ENCODE peak calls at places on chromosomes 16 and 17, in ten cellular contexts. X is CD4-positive, alpha-beta T cell; U is HCT116; S is cardiac muscle cell; V is fibroblast of pulmonary artery; L is Calu3; E is ascending aorta; O is uterus; J is foreskin keratinocyte; F is PC-3. Z is an unnamed sample.

GRCh38 chr16:24848065-24848464 is 2.3 kb downstream of the SLC5A11 start:
- DNase-seq in O (no peak), J (peak; percentile 68), F (peak; percentile 68), L (peak; percentile 65), X (no peak), V (peak; percentile 75), E (no peak), U (peak; percentile 24), S (no peak), Z (peak; percentile 78)

GRCh38 chr16:75172578-75172977 is 24.3 kb downstream of the ZFP1 start:
- DNase-seq in S (no peak), X (no peak), E (no peak), J (no peak), F (no peak), O (no peak), V (no peak), L (no peak), U (no peak), Z (no peak)

GRCh38 chr16:54080524-54081008 is 206.0 kb downstream of the IRX3 start:
- DNase-seq in F (peak; percentile 94), J (peak; percentile 98), U (no peak), O (no peak), S (no peak), V (peak; percentile 92), E (no peak), L (no peak), X (no peak), Z (peak; percentile 94)

GRCh38 chr17:36731806-36732205 is 130.4 kb downstream of the MRM1 start:
- DNase-seq in O (no peak), F (no peak), S (no peak), U (no peak), J (no peak), E (no peak), L (no peak), V (peak; percentile 28), X (no peak), Z (peak; percentile 2)

GRCh38 chr17:65888649-65889048 is 303.3 kb downstream of the CEP112 start:
- DNase-seq in J (no peak), F (no peak), O (no peak), U (no peak), L (no peak), S (no peak), X (no peak), V (peak; percentile 72), E (no peak), Z (peak; percentile 29)

GRCh38 chr17:45021607-45022287 is 29.7 kb downstream of the DCAKD start:
- DNase-seq in U (no peak), S (peak; percentile 87), F (peak; percentile 79), E (peak; percentile 76), V (peak; percentile 58), X (peak; percentile 73), L (peak; percentile 91), J (peak; percentile 37), O (peak; percentile 52), Z (peak; percentile 54)

GRCh38 chr16:85650864-85651811 is 37.6 kb downstream of the GINS2 start:
- DNase-seq in E (no peak), O (peak; percentile 67), L (no peak), X (no peak), U (no peak), S (no peak), F (no peak), J (no peak), V (no peak), Z (no peak)

GRCh38 chr17:5628262-5628661 is 44.0 kb upstream of the NLRP1 start:
- DNase-seq in S (no peak), U (no peak), J (no peak), O (no peak), E (no peak), L (no peak), X (no peak), F (no peak), V (no peak), Z (no peak)

GRCh38 chr17:47895254-47895855 is 681 bp upstream of the SP2 start:
- DNase-seq in E (no peak), L (no peak), F (peak; percentile 56), X (peak; percentile 38), S (no peak), O (peak; percentile 47), U (no peak), J (no peak), V (peak; percentile 28), Z (peak; percentile 51)

GRCh38 chr17:51228177-51228576 is 31.7 kb downstream of the MBTD1 start:
- DNase-seq in F (no peak), S (no peak), J (peak; percentile 65), L (no peak), O (no peak), U (no peak), E (no peak), X (no peak), V (peak; percentile 78), Z (peak; percentile 56)

DNA sequence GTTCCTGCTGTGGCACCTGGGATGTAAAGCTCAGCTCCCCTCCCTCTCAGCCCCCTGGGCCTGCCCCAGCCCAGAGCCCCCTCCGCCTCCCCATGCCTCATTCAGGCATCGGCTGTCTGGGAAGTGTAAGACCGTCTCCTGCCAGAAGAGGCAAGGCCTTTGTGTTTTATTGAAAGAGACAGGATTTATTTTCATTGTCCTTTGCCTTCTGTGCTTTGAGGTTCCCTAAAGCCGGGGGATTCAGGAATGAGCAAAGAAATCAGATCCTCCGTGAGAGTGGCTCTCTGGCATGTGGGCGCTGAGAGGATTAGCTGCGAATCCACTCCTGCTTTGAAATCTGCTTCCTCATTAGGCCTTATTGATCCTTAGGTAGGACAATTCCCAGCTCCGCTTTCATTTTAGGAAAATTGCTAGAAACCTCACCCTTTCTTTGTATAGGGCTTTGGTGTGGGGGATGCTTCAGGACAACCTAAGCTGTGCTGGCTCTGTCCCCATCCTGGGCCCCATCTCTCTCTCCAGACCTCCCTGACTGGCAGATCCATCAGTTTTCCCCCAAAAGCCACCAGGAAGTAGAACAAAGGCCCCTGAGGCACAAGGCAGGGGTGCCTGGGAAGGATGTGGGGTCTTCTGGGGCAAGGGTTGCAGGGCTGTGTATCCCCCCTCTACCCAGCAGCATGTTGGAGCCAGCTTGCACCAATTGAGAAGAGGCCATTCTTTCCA is 211.4 kb upstream of the TNRC6C start:
- DNase-seq in U (no peak), F (no peak), J (no peak), S (no peak), O (no peak), L (no peak), X (no peak), V (no peak), E (peak; percentile 18), Z (no peak)
- TF ChIP-seq CTCF in U (no peak), F (no peak), J (no peak), S (no peak), O (no peak), L (no peak), X (no peak), V (no peak), E (no peak), Z (no peak)

GRCh38 chr17:76783146-76783545 is 45.2 kb downstream of the MFSD11 start:
- DNase-seq in O (no peak), U (no peak), J (no peak), F (no peak), L (no peak), S (no peak), X (no peak), E (no peak), V (no peak), Z (no peak)

GRCh38 chr17:76784926-76785325 is 47.0 kb downstream of the MFSD11 start:
- DNase-seq in U (no peak), F (no peak), S (no peak), X (no peak), O (no peak), L (no peak), E (no peak), V (no peak), J (no peak), Z (no peak)

DNA sequence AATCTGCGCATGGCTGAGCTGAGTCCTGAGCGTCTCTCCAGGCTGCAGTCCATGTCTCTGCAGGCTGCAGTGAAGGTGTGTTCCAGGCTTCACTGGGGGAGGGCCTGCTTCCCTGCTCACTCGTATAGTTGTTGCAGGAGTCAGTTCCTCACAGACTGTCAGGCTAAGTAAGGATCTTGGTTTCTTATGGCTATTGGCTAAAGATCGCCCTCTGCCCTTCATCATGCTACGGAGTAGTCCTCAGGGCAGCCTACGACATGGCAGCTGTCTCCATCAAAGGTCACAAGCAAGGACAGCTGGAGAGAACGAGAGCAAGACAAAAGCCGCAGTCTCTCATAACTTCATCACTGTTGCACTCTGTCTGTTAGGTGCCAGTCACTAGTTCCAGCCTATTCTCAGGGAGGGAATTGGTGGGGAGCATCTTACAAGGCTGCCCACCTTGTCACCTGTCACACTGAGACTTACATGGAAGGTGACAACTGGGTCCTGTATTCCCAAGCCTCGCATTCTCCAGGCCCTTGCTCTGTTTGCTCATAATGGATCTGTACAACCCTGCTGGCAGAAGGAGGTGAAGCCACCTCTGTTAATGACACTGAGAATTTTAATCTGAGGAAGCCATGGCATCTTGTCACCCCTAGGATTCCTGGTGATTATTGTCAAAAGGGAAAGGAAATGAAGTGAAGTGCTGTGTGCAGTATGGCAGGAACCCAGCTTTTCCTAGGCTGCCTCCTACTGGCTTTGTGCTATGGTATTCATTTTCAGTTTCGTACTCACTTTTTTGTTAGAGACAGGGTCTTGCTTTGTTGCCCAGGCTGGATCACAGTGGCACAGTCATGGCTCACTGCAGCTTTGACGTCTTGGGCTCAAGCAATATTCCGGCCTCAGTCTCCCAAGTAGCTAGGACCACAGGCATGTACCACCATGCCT is 43.4 kb downstream of the MFSD11 start:
- DNase-seq in E (no peak), V (no peak), X (no peak), J (no peak), L (no peak), S (peak; percentile 46), O (no peak), U (no peak), F (no peak), Z (no peak)
- TF ChIP-seq CTCF in E (no peak), V (no peak), X (no peak), J (peak; percentile 44), L (no peak), S (no peak), O (no peak), U (no peak), F (peak; percentile 32), Z (no peak)

DNA sequence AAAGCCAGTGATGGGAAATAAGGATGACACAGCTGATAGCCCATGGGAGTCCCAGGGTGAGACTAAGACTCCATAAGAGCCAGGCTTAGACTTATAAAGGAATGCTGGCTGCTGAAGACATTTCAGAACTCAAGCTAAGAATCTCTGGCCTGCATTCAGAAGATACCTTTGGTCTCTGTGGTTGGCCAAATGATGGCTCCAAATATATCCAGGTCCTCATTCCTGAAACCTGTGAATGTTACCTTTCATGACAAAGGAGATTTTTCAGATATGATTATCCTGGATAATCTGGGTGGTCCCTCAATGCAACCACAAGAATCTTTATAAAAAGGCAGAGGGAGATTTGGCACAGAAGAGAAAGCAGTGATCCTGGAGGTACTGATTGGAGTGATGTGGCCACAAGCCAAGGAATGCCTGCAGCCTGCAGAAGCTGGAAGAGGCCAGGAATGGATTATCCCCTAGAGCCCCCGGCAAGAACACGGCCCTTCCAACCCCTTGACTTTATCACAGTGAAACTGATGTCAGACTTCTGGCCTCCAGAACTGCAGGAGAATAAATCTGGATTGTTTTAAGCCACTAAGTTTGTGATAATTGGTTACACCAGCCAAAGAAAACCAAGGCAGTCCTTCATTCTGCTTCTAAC is 253.3 kb downstream of the SLC39A11 start:
- DNase-seq in U (no peak), J (no peak), O (no peak), V (no peak), X (no peak), S (no peak), L (no peak), E (no peak), F (no peak), Z (no peak)
- TF ChIP-seq CTCF in U (no peak), J (no peak), O (no peak), V (no peak), X (no peak), S (no peak), L (no peak), E (no peak), F (no peak), Z (no peak)

GRCh38 chr17:80861892-80862291 is 129.7 kb upstream of the CHMP6 start:
- DNase-seq in S (peak; percentile 25), O (no peak), U (no peak), V (peak; percentile 16), X (peak; percentile 64), E (no peak), F (no peak), L (no peak), J (peak; percentile 98), Z (peak; percentile 34)
- TF ChIP-seq CTCF in S (peak; percentile 39), O (no peak), U (no peak), V (peak; percentile 29), X (peak; percentile 70), E (no peak), F (no peak), L (no peak), J (peak; percentile 96), Z (peak; percentile 40)